ENCODE peak calls at places on chromosomes 3 and 15, in six cellular contexts. Z is psoas muscle, H is GM23338, Q is adrenal gland, O is coronary artery, K is colonic mucosa. G is an unnamed sample.

GRCh38 chr15:39132071-39132470 is 448.8 kb upstream of the THBS1 start:
- DNase-seq in O (no peak), K (no peak), Q (no peak), Z (no peak), H (no peak), G (peak)

GRCh38 chr15:50487287-50487686 is 59.2 kb downstream of the USP50 start:
- DNase-seq in Q (no peak), O (no peak), K (no peak), Z (no peak), H (no peak), G (no peak)

GRCh38 chr3:152353578-152353977 is 84.8 kb downstream of the MBNL1 start:
- DNase-seq in Z (no peak), H (no peak), O (no peak), K (no peak), Q (no peak), G (no peak)

GRCh38 chr3:160126046-160126445 is 99.2 kb upstream of the C3orf80 start:
- DNase-seq in Z (no peak), H (no peak), O (no peak), K (no peak), Q (no peak), G (no peak)

GRCh38 chr3:176909044-176909443 is 288.2 kb downstream of the TBL1XR1 start:
- DNase-seq in K (no peak), Z (no peak), O (no peak), Q (no peak), H (no peak), G (no peak)

GRCh38 chr3:13159890-13160289 is 86.7 kb upstream of the IQSEC1 start:
- DNase-seq in Z (no peak), H (no peak), O (no peak), K (no peak), Q (no peak), G (peak)

GRCh38 chr3:143654906-143655305 is 193.4 kb downstream of the SLC9A9 start:
- DNase-seq in O (no peak), K (no peak), Q (no peak), H (no peak), Z (no peak), G (no peak)

GRCh38 chr3:107367353-107367752 is 9.9 kb upstream of the CCDC54 start:
- DNase-seq in H (peak), K (no peak), O (no peak), Z (no peak), Q (peak), G (peak)

GRCh38 chr3:172539273-172539672 is 16.0 kb upstream of the TNFSF10 start:
- DNase-seq in Z (no peak), O (no peak), H (no peak), K (no peak), Q (no peak), G (no peak)

GRCh38 chr15:85717212-85717611 is 77.5 kb downstream of the KLHL25 start:
- DNase-seq in O (no peak), K (no peak), H (no peak), Q (no peak), Z (no peak), G (no peak)

GRCh38 chr15:26662226-26662750 is 110.6 kb downstream of the GABRB3 start:
- DNase-seq in Z (no peak), Q (no peak), K (no peak), O (no peak), H (no peak), G (no peak)

GRCh38 chr15:67880651-67881182 is 40.9 kb upstream of the RNU6-1 start:
- DNase-seq in O (no peak), Q (peak), K (no peak), H (no peak), Z (no peak), G (no peak)

GRCh38 chr3:68648494-68648893 is 283.9 kb downstream of the TAFA4 start:
- DNase-seq in K (no peak), O (no peak), Q (no peak), Z (no peak), H (no peak), G (no peak)

GRCh38 chr3:14145236-14145635 is 20.4 kb downstream of the TMEM43 start:
- DNase-seq in Z (no peak), H (no peak), O (peak), K (no peak), Q (no peak), G (no peak)

GRCh38 chr3:30167511-30168135 is 438.8 kb upstream of the TGFBR2 start:
- DNase-seq in Q (no peak), Z (no peak), H (no peak), O (no peak), K (no peak), G (peak)

GRCh38 chr15:69576035-69576526 is 123.5 kb downstream of the RPLP1 start:
- DNase-seq in Z (peak), O (no peak), H (peak), Q (peak), K (peak), G (no peak)

GRCh38 chr15:87735536-87735935 is 521.0 kb downstream of the NTRK3 start:
- DNase-seq in K (no peak), O (no peak), H (no peak), Z (no peak), Q (no peak), G (no peak)

GRCh38 chr15:81507831-81508230 is 133.8 kb upstream of the TMC3 start:
- DNase-seq in Z (no peak), O (no peak), K (no peak), Q (no peak), H (no peak), G (no peak)

GRCh38 chr15:35481992-35482391 is 64.0 kb downstream of the DPH6 start:
- DNase-seq in H (peak), O (no peak), Q (peak), K (peak), Z (no peak), G (peak)

GRCh38 chr3:16056210-16056607 is 118.3 kb upstream of the GALNT15 start:
- DNase-seq in Q (no peak), H (no peak), Z (peak), K (no peak), O (no peak), G (no peak)

GRCh38 chr15:57557810-57558209 is 33.9 kb upstream of the MYZAP start:
- DNase-seq in Q (no peak), Z (no peak), H (no peak), K (no peak), O (peak), G (no peak)

GRCh38 chr15:77029166-77030041 is 34.5 kb downstream of the PSTPIP1 start:
- DNase-seq in O (peak), Z (no peak), K (peak), H (no peak), Q (no peak), G (no peak)

GRCh38 chr3:159322322-159322939 is 520.6 kb downstream of the MFSD1 start:
- DNase-seq in Z (peak), K (peak), H (peak), O (no peak), Q (peak), G (peak)

GRCh38 chr3:172982731-172983364 is 158.2 kb downstream of the SPATA16 start:
- DNase-seq in K (no peak), O (no peak), Z (no peak), H (peak), Q (no peak), G (no peak)

GRCh38 chr15:62125763-62126162 is 39.3 kb downstream of the C2CD4B start:
- DNase-seq in Z (no peak), K (peak), O (no peak), H (no peak), Q (peak), G (no peak)

GRCh38 chr15:96494530-96494929 is 164.0 kb downstream of the NR2F2 start:
- DNase-seq in K (no peak), O (no peak), Z (no peak), H (no peak), Q (no peak), G (no peak)

GRCh38 chr3:99248130-99248529 is 346.6 kb upstream of the DCBLD2 start:
- DNase-seq in Q (no peak), K (no peak), Z (no peak), H (no peak), O (no peak), G (no peak)

GRCh38 chr3:139380575-139380974 is 8.9 kb downstream of the COPB2 start:
- DNase-seq in K (no peak), Q (no peak), Z (no peak), H (no peak), O (no peak), G (no peak)

GRCh38 chr3:161333696-161334095 is 37.6 kb downstream of the SPTSSB start:
- DNase-seq in O (no peak), Z (no peak), H (no peak), Q (no peak), K (no peak), G (no peak)

GRCh38 chr3:15051531-15051930 is 13.6 kb downstream of the MRPS25 start:
- DNase-seq in H (peak), K (peak), Q (peak), Z (no peak), O (no peak), G (no peak)

GRCh38 chr15:100672959-100673358 is 70.6 kb downstream of the ASB7 start:
- DNase-seq in O (no peak), Q (no peak), H (no peak), Z (no peak), K (no peak), G (no peak)

GRCh38 chr3:193773266-193774183 is 180.5 kb downstream of the OPA1 start:
- DNase-seq in Q (no peak), H (no peak), Z (no peak), O (no peak), K (no peak), G (no peak)

GRCh38 chr15:22780267-22780666 is 6.2 kb upstream of the NIPA1 start:
- DNase-seq in K (no peak), H (no peak), O (no peak), Q (no peak), Z (no peak), G (no peak)

GRCh38 chr3:45453887-45454286 is 65.5 kb downstream of the LARS2 start:
- DNase-seq in H (no peak), O (no peak), Q (no peak), K (no peak), Z (no peak), G (no peak)

GRCh38 chr3:148036331-148036881 is 627.2 kb downstream of the ZIC1 start:
- DNase-seq in K (no peak), Q (no peak), O (no peak), H (no peak), Z (no peak), G (no peak)

GRCh38 chr3:169774186-169774585 is 990 bp downstream of the MYNN start:
- DNase-seq in Z (no peak), H (peak), O (no peak), Q (no peak), K (no peak), G (no peak)
- H3K4me3 ChIP-seq in Z (peak), H (peak), O (peak), Q (no peak), K (peak), G (peak)

GRCh38 chr3:23385327-23385726 is 182.2 kb downstream of the UBE2E2 start:
- DNase-seq in O (no peak), Z (no peak), K (no peak), H (no peak), Q (no peak), G (no peak)
- H3K4me3 ChIP-seq in O (no peak), Z (no peak), K (no peak), H (no peak), Q (no peak), G (no peak)

GRCh38 chr15:29032229-29032625 is 146.5 kb downstream of the APBA2 start:
- DNase-seq in Z (no peak), H (no peak), Q (no peak), K (no peak), O (no peak), G (no peak)

GRCh38 chr15:29032776-29033175 is 147.0 kb downstream of the APBA2 start:
- DNase-seq in K (no peak), O (no peak), Z (no peak), H (no peak), Q (no peak), G (no peak)

GRCh38 chr15:29034151-29034550 is 148.4 kb downstream of the APBA2 start:
- DNase-seq in Z (no peak), H (no peak), Q (no peak), O (no peak), K (no peak), G (no peak)

GRCh38 chr15:29029651-29030195 is 143.9 kb downstream of the APBA2 start:
- DNase-seq in O (no peak), Z (no peak), Q (no peak), K (no peak), H (no peak), G (no peak)

DNA sequence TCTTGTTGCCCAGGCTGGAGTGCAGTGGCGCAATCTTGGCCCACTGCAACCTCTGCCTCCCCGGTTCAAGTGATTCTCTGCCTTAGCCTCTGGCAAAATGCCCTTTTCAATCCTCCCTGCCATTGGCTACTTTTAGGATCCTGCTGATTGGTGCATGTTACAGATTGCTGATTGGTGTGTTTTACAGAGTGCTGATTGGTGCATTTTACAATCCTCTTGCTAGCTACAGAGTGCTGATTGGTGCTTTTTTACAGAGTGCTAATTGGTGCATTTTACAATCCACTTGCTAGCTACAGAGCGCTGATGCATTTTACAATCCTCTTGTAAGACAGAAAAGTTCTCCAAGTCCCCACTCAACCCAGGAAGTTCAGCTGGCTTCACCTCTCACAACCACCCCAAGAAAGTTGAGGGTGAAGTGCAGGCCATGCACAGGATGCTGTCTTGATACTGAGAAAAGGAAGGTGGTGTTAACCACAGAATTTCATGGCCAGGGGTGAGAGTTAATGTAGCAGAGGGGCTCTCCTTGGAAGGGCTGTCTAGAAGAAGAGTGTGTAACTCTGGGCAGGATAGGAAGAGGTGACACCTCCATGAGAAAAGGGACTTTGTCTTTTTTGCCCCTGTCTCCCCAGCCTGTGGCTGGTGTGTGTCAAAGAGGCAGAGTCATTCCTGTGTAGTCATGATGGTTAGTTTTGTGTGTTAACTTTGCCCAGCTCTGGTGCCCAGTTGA is 145.9 kb downstream of the APBA2 start:
- DNase-seq in K (no peak), Z (no peak), Q (no peak), H (no peak), O (no peak), G (no peak)
- H3K4me3 ChIP-seq in K (no peak), Z (no peak), Q (no peak), H (no peak), O (no peak), G (no peak)

DNA sequence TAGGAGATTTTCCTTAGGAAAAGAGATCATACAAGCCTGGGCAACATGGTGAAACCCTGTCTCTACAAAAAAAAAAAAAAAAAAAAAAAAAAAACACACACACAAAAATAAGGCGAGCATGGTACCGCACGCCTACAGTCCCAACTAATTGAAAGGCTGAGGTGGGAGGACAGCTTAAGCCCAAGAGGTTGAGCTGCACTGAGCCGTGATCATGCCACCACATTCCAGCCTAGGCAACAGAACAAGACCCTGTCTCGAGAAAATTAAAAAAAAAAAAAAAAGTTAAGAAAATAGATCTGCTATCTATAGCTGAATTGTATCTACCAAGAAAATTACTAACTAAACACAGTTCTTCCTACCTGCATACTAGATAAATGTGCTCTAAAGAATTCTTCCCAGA is 7.1 kb downstream of the MSL2 start:
- DNase-seq in H (no peak), K (no peak), Z (no peak), Q (no peak), O (no peak), G (no peak)
- H3K4me3 ChIP-seq in H (no peak), K (no peak), Z (no peak), Q (no peak), O (no peak), G (no peak)

DNA sequence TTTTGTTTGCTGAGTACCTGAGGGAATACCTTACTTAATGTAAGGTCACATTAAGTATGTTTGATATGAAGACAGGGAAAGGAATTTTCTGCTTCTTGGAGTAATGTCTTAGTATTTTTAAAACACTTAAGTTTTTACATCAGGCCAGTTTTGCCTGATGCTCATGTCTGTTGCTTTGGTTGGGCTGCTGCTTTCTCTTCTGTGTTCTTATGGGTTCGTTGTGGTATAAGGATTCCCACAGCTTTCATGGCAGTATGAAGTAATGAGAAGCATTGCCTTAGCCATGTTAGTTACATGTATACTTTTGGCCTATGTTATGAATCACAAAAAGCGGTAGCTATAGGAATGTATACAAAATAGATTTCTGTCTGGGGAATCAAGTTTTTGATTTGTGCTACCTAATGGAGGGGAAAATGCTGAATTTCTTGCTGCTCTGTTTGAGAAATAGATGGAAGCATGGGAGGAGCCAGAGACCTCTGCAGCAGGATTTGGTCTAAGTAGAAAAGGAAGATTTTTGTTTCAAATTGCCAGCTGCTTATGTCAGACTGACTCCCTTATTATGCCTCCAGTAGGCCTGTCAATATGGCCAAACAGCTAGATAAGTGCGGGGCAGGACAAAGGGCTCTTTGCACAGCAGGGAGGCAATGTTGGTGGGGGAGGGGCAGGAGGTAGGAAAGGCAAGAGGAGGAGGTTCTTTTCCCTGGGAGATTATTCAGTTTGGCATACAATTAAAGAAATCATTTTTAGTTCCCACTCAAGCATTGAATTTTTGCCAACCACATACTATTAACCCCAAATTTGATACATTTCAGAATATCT is 5.2 kb downstream of the SETD5 start:
- DNase-seq in K (peak), H (peak), O (no peak), Q (peak), Z (no peak), G (no peak)
- H3K4me3 ChIP-seq in K (no peak), H (peak), O (peak), Q (no peak), Z (peak), G (peak)